ENCODE peak calls at places on chromosomes 16 and 17, in nine cellular contexts. D, X, E, G, V, F, I, L and R are unnamed samples.

GRCh38 chr17:19346351-19347255 is 15.9 kb downstream of the B9D1 start:
- DNase-seq in V (peak; percentile 88), D (peak; percentile 70), X (peak; percentile 42), G (no peak), L (peak; percentile 48), E (no peak), I (peak; percentile 54), F (no peak), R (no peak)

GRCh38 chr17:56099649-56100048 is 53.6 kb upstream of the ANKFN1 start:
- DNase-seq in G (no peak), X (no peak), F (no peak), E (no peak), V (peak; percentile 37), D (peak; percentile 20), I (no peak), L (no peak), R (no peak)

GRCh38 chr17:72387487-72387886 is 266.7 kb downstream of the SOX9 start:
- DNase-seq in F (no peak), V (peak; percentile 93), X (no peak), D (peak; percentile 91), G (no peak), I (peak; percentile 89), E (no peak), L (peak; percentile 84), R (no peak)

GRCh38 chr17:64348666-64349065 is 42.0 kb downstream of the PECAM1 start:
- DNase-seq in X (no peak), L (no peak), F (no peak), G (no peak), I (no peak), V (no peak), E (no peak), D (no peak), R (no peak)

GRCh38 chr16:30561212-30561816 is 3.1 kb upstream of the ZNF764 start:
- DNase-seq in I (no peak), D (no peak), V (no peak), F (peak; percentile 59), E (peak; percentile 16), G (peak; percentile 15), X (peak; percentile 44), L (no peak), R (peak; percentile 48)

GRCh38 chr16:51952500-51952899 is 594.4 kb downstream of the TOX3 start:
- DNase-seq in L (no peak), E (no peak), V (peak; percentile 5), X (no peak), G (no peak), D (no peak), F (no peak), I (no peak), R (no peak)

GRCh38 chr17:45355087-45355486 is 38.3 kb upstream of the MAP3K14 start:
- DNase-seq in L (no peak), D (no peak), I (no peak), X (no peak), E (no peak), V (no peak), G (no peak), F (no peak), R (no peak)

GRCh38 chr16:1972490-1972877 is 631 bp downstream of the TBL3 start:
- DNase-seq in D (no peak), V (no peak), I (no peak), E (peak; percentile 50), X (peak; percentile 16), G (no peak), L (no peak), F (no peak), R (no peak)

GRCh38 chr16:1244881-1245280 is 4.4 kb downstream of the TPSAB1 start:
- DNase-seq in V (no peak), D (no peak), G (no peak), F (peak; percentile 31), I (no peak), E (no peak), L (no peak), X (no peak), R (no peak)

GRCh38 chr17:21263351-21263750 is 10.1 kb upstream of the NATD1 start:
- DNase-seq in X (no peak), L (no peak), D (peak; percentile 94), I (peak; percentile 79), V (peak; percentile 81), G (no peak), E (no peak), F (no peak), R (no peak)

GRCh38 chr17:21194688-21195087 is 19.3 kb downstream of the TMEM11 start:
- DNase-seq in L (peak; percentile 23), V (peak; percentile 80), G (no peak), X (no peak), I (no peak), E (no peak), F (no peak), D (no peak), R (no peak)

DNA sequence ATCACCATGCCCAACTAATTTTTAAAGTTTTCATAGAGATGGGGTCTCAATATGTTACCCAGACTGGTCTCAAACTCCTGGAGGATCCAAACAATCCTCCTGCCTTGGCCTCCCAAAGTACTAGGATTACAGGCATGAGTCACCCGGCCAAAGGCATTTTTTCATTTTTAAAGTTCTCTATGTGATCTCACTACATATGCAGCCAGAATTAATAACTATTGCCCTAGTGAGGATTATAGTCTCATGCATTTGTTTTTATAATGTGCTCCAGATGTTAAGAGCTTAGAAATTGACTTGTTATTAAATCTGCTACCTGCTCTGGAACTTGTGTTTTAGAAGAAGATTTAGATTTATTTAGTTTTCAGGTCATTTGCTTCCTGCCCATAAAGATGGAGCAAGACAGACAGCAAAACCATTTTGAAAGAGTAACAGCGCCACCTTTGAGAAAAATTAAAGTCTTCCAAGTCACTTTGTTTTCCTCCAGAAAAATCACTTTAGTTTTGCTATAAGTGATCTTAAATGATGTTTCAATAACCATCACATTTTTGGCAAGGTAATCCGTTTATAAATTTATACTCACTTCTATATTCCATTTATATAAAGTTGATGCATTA is 79.5 kb downstream of the CA4 start:
- DNase-seq in I (no peak), E (no peak), X (no peak), D (peak; percentile 16), V (peak; percentile 44), L (no peak), F (no peak), G (no peak), R (no peak)
- TF ChIP-seq CTCF in I (no peak), E (peak; percentile 42), X (peak; percentile 10), D (no peak), V (peak; percentile 6), L (no peak), F (no peak), G (no peak), R (peak; percentile 1)

GRCh38 chr17:16589097-16589969 is 20.3 kb upstream of the ZNF287 start:
- DNase-seq in F (peak; percentile 87), E (peak; percentile 97), X (peak; percentile 91), G (peak; percentile 88), L (peak; percentile 67), I (peak; percentile 54), V (peak; percentile 79), D (peak; percentile 87), R (peak; percentile 97)

GRCh38 chr17:16583781-16584180 is 14.8 kb upstream of the ZNF287 start:
- DNase-seq in X (no peak), I (no peak), V (no peak), G (no peak), L (no peak), D (no peak), E (no peak), F (no peak), R (no peak)

GRCh38 chr17:16584273-16584995 is 15.4 kb upstream of the ZNF287 start:
- DNase-seq in D (peak; percentile 73), G (peak; percentile 89), F (peak; percentile 83), E (peak; percentile 95), X (peak; percentile 94), L (peak; percentile 62), V (peak; percentile 86), I (peak; percentile 47), R (peak; percentile 89)

GRCh38 chr17:16585796-16586195 is 16.8 kb upstream of the ZNF287 start:
- DNase-seq in E (no peak), G (no peak), V (peak; percentile 44), I (no peak), L (no peak), F (no peak), D (no peak), X (no peak), R (no peak)
- TF ChIP-seq CTCF in E (no peak), G (no peak), V (no peak), I (no peak), L (no peak), F (no peak), D (no peak), X (no peak), R (no peak)

DNA sequence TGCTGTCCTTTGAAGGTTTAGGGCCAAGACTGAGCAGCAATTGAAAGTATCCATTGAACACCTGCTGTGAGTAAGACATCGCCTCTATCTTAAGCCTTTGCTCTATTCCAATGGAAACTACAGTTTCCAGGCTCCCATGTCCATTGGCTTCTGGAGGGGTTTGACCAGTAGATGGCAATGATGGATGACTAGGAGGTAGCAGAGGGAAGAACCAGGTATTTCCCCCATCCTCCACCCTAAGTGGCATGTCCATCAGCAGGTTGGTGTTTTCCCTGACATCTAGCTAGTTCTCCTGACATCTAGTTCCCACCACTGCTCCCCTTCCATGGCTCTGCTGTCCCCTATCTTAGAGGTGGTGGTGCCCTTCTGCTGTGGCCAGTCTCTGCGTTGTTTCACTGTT is 58.7 kb downstream of the CENPV start:
- DNase-seq in V (no peak), I (no peak), X (no peak), G (no peak), D (no peak), L (no peak), E (no peak), F (no peak), R (peak; percentile 22)
- TF ChIP-seq CTCF in V (no peak), I (no peak), X (no peak), G (no peak), D (no peak), L (no peak), E (no peak), F (no peak), R (no peak)

GRCh38 chr17:76026714-76027158 is 370 bp downstream of the EVPL start:
- DNase-seq in D (peak; percentile 49), E (no peak), G (no peak), I (no peak), F (no peak), V (no peak), L (no peak), X (no peak), R (no peak)
- TF ChIP-seq CTCF in D (peak; percentile 7), E (no peak), G (no peak), I (peak; percentile 39), F (no peak), V (no peak), L (no peak), X (no peak), R (no peak)

GRCh38 chr17:8577868-8578267 is 52.7 kb downstream of the MYH10 start:
- DNase-seq in L (no peak), V (no peak), D (no peak), G (no peak), F (no peak), E (no peak), X (no peak), I (no peak), R (peak; percentile 29)

GRCh38 chr17:8576895-8577294 is 53.6 kb downstream of the MYH10 start:
- DNase-seq in L (no peak), D (no peak), F (no peak), E (no peak), X (no peak), G (no peak), V (no peak), I (no peak), R (no peak)

GRCh38 chr17:8572767-8573166 is 57.8 kb downstream of the MYH10 start:
- DNase-seq in F (no peak), V (peak; percentile 21), L (no peak), D (peak; percentile 8), G (no peak), I (no peak), E (no peak), X (no peak), R (no peak)

GRCh38 chr17:8574687-8575086 is 55.8 kb downstream of the MYH10 start:
- DNase-seq in F (no peak), V (no peak), X (no peak), E (no peak), I (no peak), G (no peak), D (no peak), L (no peak), R (no peak)
- TF ChIP-seq CTCF in F (no peak), V (no peak), X (peak; percentile 34), E (peak; percentile 14), I (peak; percentile 15), G (no peak), D (no peak), L (peak; percentile 8), R (no peak)